ENCODE peak calls at places on chromosome 21, in six cellular contexts. C is GM12878, K is HCT116, J is K562, O is SK-N-SH, B is HepG2. N is an unnamed sample.

GRCh38 chr21:43611598-43612369 is 47.5 kb downstream of the HSF2BP start:
- DNase-seq in B (peak; percentile 75), K (peak; percentile 59), J (peak; percentile 70), O (peak; percentile 73), C (no peak), N (no peak)

GRCh38 chr21:26966360-26966977 is 419 bp downstream of the ADAMTS5 start:
- DNase-seq in J (no peak), O (no peak), K (no peak), B (no peak), C (no peak), N (no peak)

GRCh38 chr21:42616366-42617340 is 36.8 kb upstream of the PDE9A start:
- DNase-seq in O (no peak), K (no peak), C (no peak), B (no peak), J (no peak), N (no peak)

GRCh38 chr21:40047211-40047610 is 180.0 kb downstream of the PCP4 start:
- DNase-seq in K (no peak), O (no peak), J (no peak), C (no peak), B (no peak), N (no peak)

GRCh38 chr21:31665397-31665796 is 5.9 kb downstream of the SOD1 start:
- DNase-seq in O (no peak), J (no peak), K (no peak), B (peak; percentile 20), C (no peak), N (no peak)

GRCh38 chr21:26717146-26717739 is 128.0 kb downstream of the ADAMTS1 start:
- DNase-seq in B (no peak), C (no peak), J (peak; percentile 18), K (no peak), O (peak; percentile 24), N (no peak)

GRCh38 chr21:25871566-25871965 is 136.8 kb downstream of the GABPA start:
- DNase-seq in O (no peak), B (no peak), K (no peak), J (peak; percentile 24), C (no peak), N (no peak)

GRCh38 chr21:36966846-36967657 is 583 bp upstream of the HLCS start:
- DNase-seq in B (no peak), O (no peak), K (no peak), J (no peak), C (no peak), N (no peak)

GRCh38 chr21:15293251-15293650 is 228.5 kb upstream of the NRIP1 start:
- DNase-seq in K (peak; percentile 15), C (no peak), O (no peak), B (peak; percentile 30), J (no peak), N (peak; percentile 17)

GRCh38 chr21:37636152-37636860 is 269.7 kb downstream of the DYRK1A start:
- DNase-seq in B (no peak), O (no peak), C (no peak), J (no peak), K (no peak), N (peak; percentile 50)

GRCh38 chr21:43994085-43994484 is 18.0 kb upstream of the TRAPPC10 start:
- DNase-seq in B (no peak), C (no peak), O (no peak), K (no peak), J (no peak), N (no peak)

GRCh38 chr21:41426656-41427311 is 745 bp downstream of the MX1 start:
- DNase-seq in O (peak; percentile 32), J (no peak), B (no peak), C (no peak), K (no peak), N (no peak)

GRCh38 chr21:37128069-37128468 is 55.0 kb downstream of the TTC3 start:
- DNase-seq in J (no peak), O (no peak), K (no peak), C (no peak), B (no peak), N (no peak)

GRCh38 chr21:27246741-27247140 is 279.9 kb upstream of the ADAMTS5 start:
- DNase-seq in J (no peak), B (no peak), C (no peak), O (no peak), K (no peak), N (no peak)

GRCh38 chr21:42012763-42013329 is 2.7 kb upstream of the ZBTB21 start:
- DNase-seq in K (no peak), C (no peak), J (no peak), O (no peak), B (no peak), N (no peak)

GRCh38 chr21:38993561-38993960 is 187.8 kb downstream of the ETS2 start:
- DNase-seq in K (peak; percentile 4), C (no peak), B (peak; percentile 41), J (no peak), O (no peak), N (no peak)
- TF ChIP-seq REST in K (no peak), C (no peak), B (no peak), J (no peak), O (peak; percentile 18), N (no peak)

DNA sequence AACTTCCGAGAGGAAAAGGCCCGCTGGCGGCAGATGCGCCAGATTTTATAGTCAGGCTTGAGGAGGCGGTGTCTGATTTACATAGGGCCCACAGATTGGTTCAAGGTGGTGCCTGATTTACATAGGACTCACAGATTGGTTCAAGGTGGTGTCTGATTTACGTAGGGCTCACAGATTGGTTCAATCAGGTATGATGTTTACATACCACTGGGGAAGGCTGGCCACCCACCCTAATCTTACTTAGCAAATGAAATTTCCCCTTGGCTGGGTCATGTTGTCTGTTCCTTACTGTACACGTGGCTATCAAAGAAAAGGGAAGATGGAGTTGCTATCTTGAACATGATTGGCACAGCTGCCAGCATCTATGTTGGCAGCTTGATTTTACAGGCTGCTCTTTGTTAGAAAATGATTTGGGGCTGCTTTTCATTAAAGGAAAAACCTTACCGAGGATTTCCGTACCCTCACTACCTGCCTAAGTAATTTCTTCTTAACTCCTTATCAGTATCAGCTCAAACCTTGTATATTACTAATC is 96.3 kb downstream of the SETD4 start:
- DNase-seq in B (no peak), O (no peak), J (no peak), K (no peak), C (no peak), N (no peak)
- TF ChIP-seq POLR2AphosphoS5 in B (no peak), O (peak; percentile 42), J (peak; percentile 78), K (no peak), C (no peak), N (no peak)

GRCh38 chr21:28793043-28793442 is 199.6 kb downstream of the LTN1 start:
- DNase-seq in J (no peak), B (no peak), C (no peak), K (no peak), O (peak; percentile 11), N (no peak)
- TF ChIP-seq SIN3A in J (no peak), B (no peak), C (no peak), K (no peak), O (no peak), N (no peak)

DNA sequence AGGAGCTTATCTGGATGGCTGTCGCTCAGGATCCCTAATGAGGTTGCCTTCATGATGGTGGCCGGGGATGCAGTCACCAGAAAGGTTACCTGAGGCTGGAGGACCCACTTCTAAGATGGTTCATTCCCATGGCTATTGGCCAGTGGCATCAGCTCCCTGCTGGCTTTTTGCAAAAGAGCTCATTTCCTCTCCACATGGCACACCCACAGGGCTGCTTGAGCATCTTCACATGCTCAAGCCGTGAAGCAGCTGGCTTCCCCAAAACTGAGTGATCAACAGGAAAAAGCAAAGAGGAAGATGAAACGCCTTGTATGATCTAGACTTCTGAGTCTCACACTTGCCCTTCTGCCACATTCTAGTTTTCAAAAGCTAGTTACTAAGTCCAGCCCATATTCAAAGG is 124.6 kb upstream of the CXADR start:
- DNase-seq in C (no peak), B (no peak), K (no peak), O (no peak), J (no peak), N (no peak)
- TF ChIP-seq REST in C (no peak), B (no peak), K (no peak), O (no peak), J (no peak), N (no peak)

DNA sequence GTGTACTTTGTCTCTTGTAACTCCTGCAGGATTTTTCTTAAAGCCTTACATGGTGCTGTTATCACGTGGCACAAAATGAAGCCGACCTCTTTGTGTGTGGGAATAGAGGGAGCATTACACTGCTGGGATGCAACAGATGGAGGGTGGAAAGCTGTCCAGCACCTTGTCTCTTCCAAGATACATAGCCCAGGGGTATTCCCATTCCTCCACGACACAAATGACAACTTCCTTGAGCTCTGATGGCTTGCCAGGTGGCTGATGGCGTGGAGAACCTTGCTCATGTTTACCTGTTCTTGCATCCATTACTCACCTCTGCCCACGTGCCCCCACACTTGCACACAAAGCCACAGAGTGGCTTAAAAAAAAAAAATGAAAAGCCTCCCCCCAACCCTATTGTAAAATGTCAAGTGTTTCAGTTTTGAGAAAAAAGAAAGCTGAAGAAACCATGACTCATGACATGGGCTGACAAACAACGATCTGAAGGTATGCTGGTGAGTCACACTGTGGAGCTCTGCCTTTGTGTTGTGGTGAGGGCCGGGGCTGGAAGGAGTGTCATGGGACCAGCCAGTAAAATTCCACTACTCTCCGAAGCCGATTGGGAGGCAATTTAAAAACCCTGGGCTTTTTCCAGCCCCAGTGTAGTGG is 32.0 kb upstream of the ATP5PO start:
- DNase-seq in C (peak; percentile 83), O (peak; percentile 38), B (peak; percentile 94), J (peak; percentile 86), K (peak; percentile 93), N (peak; percentile 73)
- TF ChIP-seq POLR2AphosphoS5 in C (no peak), O (peak; percentile 45), B (no peak), J (peak; percentile 51), K (peak; percentile 32), N (peak; percentile 17)

GRCh38 chr21:45276620-45277019 is 11.1 kb downstream of the POFUT2 start:
- DNase-seq in O (no peak), C (no peak), J (no peak), B (no peak), K (no peak), N (no peak)
- TF ChIP-seq SIN3A in O (no peak), C (no peak), J (no peak), B (no peak), K (no peak), N (no peak)

GRCh38 chr21:33241846-33242245 is 12.1 kb downstream of the IFNAR2 start:
- DNase-seq in J (no peak), B (no peak), C (no peak), K (no peak), O (no peak), N (no peak)

GRCh38 chr21:33246506-33246905 is 16.8 kb downstream of the IFNAR2 start:
- DNase-seq in O (no peak), J (no peak), C (no peak), K (no peak), B (no peak), N (no peak)

GRCh38 chr21:33244781-33245105 is 15.0 kb downstream of the IFNAR2 start:
- DNase-seq in B (no peak), J (no peak), K (no peak), O (no peak), C (no peak), N (no peak)

GRCh38 chr21:33245289-33245918 is 15.7 kb downstream of the IFNAR2 start:
- DNase-seq in J (no peak), C (no peak), O (no peak), B (peak; percentile 59), K (no peak), N (no peak)

GRCh38 chr21:33244082-33244780 is 14.5 kb downstream of the IFNAR2 start:
- DNase-seq in B (no peak), C (no peak), J (no peak), O (no peak), K (no peak), N (no peak)
- TF ChIP-seq REST in B (no peak), C (no peak), J (no peak), O (no peak), K (no peak), N (no peak)